ENCODE peak calls at places on chromosomes 4 and X, in eight cellular contexts. F is K562, G is HepG2, R is Panc1, V is SK-N-SH, N is GM12878, X is HCT116, S is GM23338. B is an unnamed sample.

GRCh38 chr4:87553182-87553581 is 24.0 kb upstream of the SPARCL1 start:
- DNase-seq in F (no peak), G (no peak), R (no peak), V (no peak), N (no peak), X (no peak), S (no peak), B (no peak)

GRCh38 chr4:179597301-179597700 is 2155.1 kb upstream of the AGA start:
- DNase-seq in F (no peak), G (no peak), R (no peak), V (no peak), N (no peak), X (no peak), S (no peak), B (no peak)

GRCh38 chrX:100424012-100424411 is 13.9 kb upstream of the PCDH19 start:
- DNase-seq in F (peak; percentile 1), G (no peak), R (no peak), V (no peak), N (no peak), X (no peak), S (peak; percentile 58), B (no peak)

GRCh38 chrX:19772306-19772705 is 115.1 kb downstream of the SH3KBP1 start:
- DNase-seq in F (no peak), G (no peak), R (no peak), V (no peak), N (no peak), X (no peak), S (peak; percentile 15), B (no peak)

GRCh38 chr4:152348670-152349069 is 187.2 kb downstream of the FBXW7 start:
- DNase-seq in F (no peak), G (no peak), R (no peak), V (peak; percentile 10), N (no peak), X (no peak), S (peak; percentile 41), B (no peak)

GRCh38 chrX:77014655-77015377 is 432.4 kb upstream of the FGF16 start:
- DNase-seq in F (peak; percentile 1), G (peak; percentile 74), R (no peak), V (peak; percentile 11), N (no peak), X (no peak), S (peak; percentile 75), B (no peak)

GRCh38 chrX:135256923-135257322 is 5.1 kb downstream of the ETDA start:
- DNase-seq in F (no peak), G (no peak), R (no peak), V (no peak), N (no peak), X (no peak), S (no peak), B (no peak)

GRCh38 chrX:45849261-45849660 is 648.6 kb upstream of the DIPK2B start:
- DNase-seq in F (peak; percentile 4), G (peak; percentile 61), R (no peak), V (peak; percentile 26), N (no peak), X (peak; percentile 57), S (peak; percentile 14), B (no peak)

GRCh38 chrX:134246282-134246681 is 9.3 kb downstream of the CCDC160 start:
- DNase-seq in F (peak; percentile 26), G (no peak), R (no peak), V (no peak), N (no peak), X (no peak), S (peak; percentile 47), B (no peak)

GRCh38 chr4:48780867-48781219 is 764 bp upstream of the FRYL start:
- DNase-seq in F (peak; percentile 38), G (peak; percentile 31), R (no peak), V (peak; percentile 9), N (no peak), X (no peak), S (no peak), B (peak; percentile 48)

GRCh38 chrX:3346436-3347329 is at the start of gene MXRA5:
- DNase-seq in F (no peak), G (no peak), R (no peak), V (peak; percentile 13), N (no peak), X (no peak), S (peak; percentile 46), B (no peak)

GRCh38 chrX:9349572-9350259 is 115.1 kb upstream of the TBL1X start:
- DNase-seq in F (no peak), G (no peak), R (no peak), V (peak; percentile 42), N (no peak), X (no peak), S (no peak), B (no peak)

GRCh38 chrX:96453139-96453538 is 231.5 kb upstream of the DIAPH2 start:
- DNase-seq in F (no peak), G (peak; percentile 2), R (no peak), V (no peak), N (peak; percentile 28), X (no peak), S (no peak), B (no peak)

GRCh38 chrX:132815643-132816042 is 142.8 kb downstream of the HS6ST2 start:
- DNase-seq in F (no peak), G (no peak), R (no peak), V (no peak), N (no peak), X (no peak), S (no peak), B (no peak)
- TF ChIP-seq POLR2AphosphoS5 in F (no peak), G (no peak), R (no peak), V (no peak), N (no peak), X (no peak), S (no peak), B (no peak)

GRCh38 chrX:110004210-110004609 is 1.3 kb downstream of the TMEM164 start:
- DNase-seq in F (no peak), G (peak; percentile 9), R (no peak), V (no peak), N (no peak), X (no peak), S (no peak), B (no peak)
- TF ChIP-seq REST in F (no peak), G (no peak), R (no peak), V (no peak), N (no peak), X (no peak), S (no peak), B (no peak)

GRCh38 chr4:169791527-169792156 is 33.9 kb upstream of the HPF1 start:
- DNase-seq in F (peak; percentile 53), G (peak; percentile 54), R (peak; percentile 24), V (peak; percentile 81), N (no peak), X (peak; percentile 85), S (peak; percentile 73), B (peak; percentile 23)
- TF ChIP-seq POLR2AphosphoS5 in F (no peak), G (no peak), R (no peak), V (no peak), N (no peak), X (no peak), S (no peak), B (no peak)

GRCh38 chrX:153780678-153781427 is at the start of gene SRPK3:
- DNase-seq in F (no peak), G (no peak), R (no peak), V (no peak), N (no peak), X (no peak), S (no peak), B (no peak)
- TF ChIP-seq REST in F (no peak), G (no peak), R (no peak), V (no peak), N (no peak), X (no peak), S (no peak), B (no peak)

GRCh38 chr4:126850286-126850685 is 782.5 kb upstream of the INTU start:
- DNase-seq in F (peak; percentile 91), G (no peak), R (peak; percentile 80), V (peak; percentile 1), N (no peak), X (peak; percentile 96), S (no peak), B (no peak)
- TF ChIP-seq POLR2AphosphoS5 in F (peak; percentile 69), G (no peak), R (no peak), V (peak; percentile 94), N (no peak), X (peak; percentile 64), S (no peak), B (no peak)

DNA sequence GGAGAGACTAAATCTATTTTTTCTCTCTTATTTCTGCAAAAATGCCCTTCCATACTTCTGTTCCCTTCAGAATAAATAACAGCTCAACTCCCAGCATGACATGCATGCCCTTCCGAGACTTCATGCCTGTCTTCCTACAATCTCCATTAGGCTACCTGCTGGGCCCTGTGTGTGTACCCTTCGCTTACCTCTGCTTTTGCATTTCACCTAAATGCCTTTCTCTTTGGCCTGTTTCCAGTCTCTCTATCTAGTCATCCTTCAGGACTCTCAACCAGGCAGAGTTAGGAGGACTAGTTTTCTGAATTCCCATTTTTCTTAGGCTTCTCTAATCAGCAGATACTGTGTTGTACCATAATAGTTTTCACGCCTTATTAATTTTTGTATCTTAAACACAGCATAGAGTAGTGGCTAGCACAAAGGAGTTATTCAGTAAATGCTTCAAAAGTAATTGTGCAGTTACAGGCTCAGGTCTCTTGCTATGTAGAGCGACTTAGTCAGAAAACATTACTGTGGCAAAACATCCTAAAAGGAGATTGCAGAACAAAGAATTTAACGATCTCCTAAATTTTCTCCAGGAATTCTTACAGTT is 20.5 kb downstream of the SEPTIN11 start:
- DNase-seq in F (no peak), G (no peak), R (no peak), V (no peak), N (no peak), X (no peak), S (peak; percentile 71), B (no peak)
- TF ChIP-seq REST in F (no peak), G (no peak), R (no peak), V (no peak), N (no peak), X (no peak), S (no peak), B (no peak)

GRCh38 chrX:119996600-119997524 is 53.3 kb upstream of the NKAP start:
- DNase-seq in F (no peak), G (no peak), R (no peak), V (no peak), N (no peak), X (no peak), S (no peak), B (no peak)
- TF ChIP-seq POLR2AphosphoS5 in F (no peak), G (no peak), R (no peak), V (no peak), N (no peak), X (no peak), S (no peak), B (no peak)

GRCh38 chr4:83328486-83328885 is 6.2 kb downstream of the HPSE start:
- DNase-seq in F (peak; percentile 18), G (no peak), R (no peak), V (no peak), N (no peak), X (no peak), S (peak; percentile 79), B (peak; percentile 59)
- TF ChIP-seq REST in F (no peak), G (no peak), R (no peak), V (no peak), N (no peak), X (no peak), S (no peak), B (no peak)

DNA sequence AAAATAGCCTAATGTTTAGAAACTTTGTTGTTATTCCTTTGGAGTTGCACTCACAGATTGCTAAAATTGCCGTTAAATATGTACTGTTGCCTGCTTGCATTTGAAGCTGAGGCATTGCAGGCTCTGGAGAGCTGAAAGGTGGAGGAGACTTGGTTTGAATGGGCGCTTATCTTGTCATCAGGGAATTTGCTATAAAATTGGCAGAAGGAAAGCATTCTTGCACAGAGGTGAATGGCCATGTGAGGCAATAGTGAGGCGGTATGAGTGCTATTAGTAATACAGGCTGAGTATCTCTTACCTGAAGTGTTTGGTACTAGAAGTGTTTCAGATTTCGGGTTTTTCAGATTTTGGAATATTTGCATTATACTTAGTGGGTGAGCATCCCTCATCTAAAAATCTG is 41.3 kb downstream of the TRAPPC11 start:
- DNase-seq in F (no peak), G (no peak), R (no peak), V (no peak), N (no peak), X (no peak), S (no peak), B (no peak)
- TF ChIP-seq POLR2AphosphoS5 in F (no peak), G (no peak), R (no peak), V (no peak), N (no peak), X (no peak), S (no peak), B (no peak)

B was measured in HL-60.